ENCODE peak calls at places on chromosomes 11 and 22, in five cellular contexts. O is skeletal muscle cell; I is NCI-H345; G is germinal center; U is NK-92 treated with Interleukin-12 subunit alpha and Interleukin-12 subunit beta, amount 100 ng/mL, for 24 hours. R is an unnamed sample.

GRCh38 chr11:34978236-34979191 is 62.1 kb downstream of the PDHX start:
- DNase-seq in U (no peak), O (no peak), G (no peak), I (no peak), R (no peak)

GRCh38 chr11:9825315-9825714 is 161.4 kb downstream of the SWAP70 start:
- DNase-seq in U (no peak), G (no peak), O (no peak), I (no peak), R (no peak)

GRCh38 chr11:104830080-104830479 is 68.2 kb downstream of the CASP12 start:
- DNase-seq in G (no peak), U (no peak), I (no peak), O (peak; percentile 36), R (no peak)

GRCh38 chr11:62708423-62709261 is 1.2 kb downstream of the GNG3 start:
- DNase-seq in U (peak; percentile 17), I (peak; percentile 70), G (no peak), O (no peak), R (no peak)

GRCh38 chr22:19887251-19887985 is 32.7 kb upstream of the GNB1L start:
- DNase-seq in G (no peak), U (no peak), O (no peak), I (no peak), R (no peak)

GRCh38 chr11:130439160-130439519 is 9.3 kb upstream of the ADAMTS15 start:
- DNase-seq in I (no peak), O (no peak), G (no peak), U (peak; percentile 15), R (no peak)

GRCh38 chr11:113436672-113437252 is 38.4 kb downstream of the DRD2 start:
- DNase-seq in U (no peak), I (no peak), G (no peak), O (no peak), R (no peak)

GRCh38 chr11:9808943-9809342 is 145.1 kb downstream of the SWAP70 start:
- DNase-seq in O (no peak), I (no peak), U (no peak), G (no peak), R (no peak)

GRCh38 chr11:78690588-78690987 is 115.9 kb upstream of the NARS2 start:
- DNase-seq in O (no peak), I (no peak), U (no peak), G (no peak), R (no peak)

GRCh38 chr11:128689946-128690745 is 3.7 kb upstream of the FLI1 start:
- DNase-seq in I (no peak), U (no peak), G (no peak), O (no peak), R (no peak)

GRCh38 chr11:102761646-102762238 is 18.7 kb downstream of the MMP10 start:
- DNase-seq in I (no peak), G (no peak), O (no peak), U (no peak), R (no peak)

GRCh38 chr11:132718711-132719641 is 813.3 kb downstream of the OPCML start:
- DNase-seq in U (no peak), G (no peak), O (peak; percentile 4), I (no peak), R (no peak)